ENCODE peak calls at places on chromosome 16, in ten cellular contexts. One of them, this sample, is unnamed. For H3K36me3, the result is how much of the 10 kb centered on the place peaks cover.

GRCh38 chr16:66427451-66427860 is 361 bp downstream of the BEAN1 start:
- DNase-seq in RWPE2: no peak
- DNase-seq in heart right ventricle: no peak
- DNase-seq in upper lobe of right lung: no peak
- DNase-seq in transverse colon: no peak
- DNase-seq in left ventricle myocardium inferior: no peak
- DNase-seq in MM.1S: no peak
- DNase-seq in testis: no peak
- DNase-seq in mucosa of descending colon: no peak
- DNase-seq in adrenal gland: no peak
- DNase-seq in this sample: no peak

GRCh38 chr16:10642964-10643363 is 51.8 kb downstream of the TEKT5 start:
- DNase-seq in mucosa of descending colon: no peak
- DNase-seq in testis: no peak
- DNase-seq in transverse colon: no peak
- DNase-seq in RWPE2: no peak
- DNase-seq in MM.1S: no peak
- DNase-seq in heart right ventricle: no peak
- DNase-seq in upper lobe of right lung: no peak
- DNase-seq in left ventricle myocardium inferior: no peak
- DNase-seq in adrenal gland: no peak
- DNase-seq in this sample: no peak

GRCh38 chr16:83727018-83727417 is 80.8 kb upstream of the HSBP1 start:
- DNase-seq in MM.1S: no peak
- DNase-seq in testis: peak
- DNase-seq in adrenal gland: no peak
- DNase-seq in transverse colon: no peak
- DNase-seq in heart right ventricle: no peak
- DNase-seq in upper lobe of right lung: no peak
- DNase-seq in left ventricle myocardium inferior: no peak
- DNase-seq in mucosa of descending colon: peak
- DNase-seq in RWPE2: no peak
- DNase-seq in this sample: no peak

GRCh38 chr16:61792194-61792904 is 243.9 kb downstream of the CDH8 start:
- DNase-seq in MM.1S: no peak
- DNase-seq in adrenal gland: no peak
- DNase-seq in left ventricle myocardium inferior: no peak
- DNase-seq in transverse colon: no peak
- DNase-seq in upper lobe of right lung: no peak
- DNase-seq in testis: no peak
- DNase-seq in heart right ventricle: no peak
- DNase-seq in mucosa of descending colon: no peak
- DNase-seq in RWPE2: no peak
- DNase-seq in this sample: no peak

GRCh38 chr16:64545769-64546168 is 576.1 kb downstream of the CDH11 start:
- DNase-seq in transverse colon: no peak
- DNase-seq in RWPE2: no peak
- DNase-seq in mucosa of descending colon: no peak
- DNase-seq in heart right ventricle: no peak
- DNase-seq in testis: no peak
- DNase-seq in left ventricle myocardium inferior: no peak
- DNase-seq in MM.1S: no peak
- DNase-seq in adrenal gland: no peak
- DNase-seq in upper lobe of right lung: no peak
- DNase-seq in this sample: no peak

GRCh38 chr16:66925322-66925840 is at the start of gene RRAD:
- DNase-seq in heart right ventricle: peak
- DNase-seq in RWPE2: no peak
- DNase-seq in transverse colon: peak
- DNase-seq in left ventricle myocardium inferior: peak
- DNase-seq in testis: peak
- DNase-seq in upper lobe of right lung: no peak
- DNase-seq in adrenal gland: peak
- DNase-seq in MM.1S: no peak
- DNase-seq in mucosa of descending colon: no peak
- DNase-seq in this sample: peak

GRCh38 chr16:57883480-57883879 is 81.2 kb upstream of the KIFC3 start:
- DNase-seq in upper lobe of right lung: no peak
- DNase-seq in MM.1S: no peak
- DNase-seq in mucosa of descending colon: no peak
- DNase-seq in transverse colon: no peak
- DNase-seq in RWPE2: no peak
- DNase-seq in heart right ventricle: no peak
- DNase-seq in adrenal gland: no peak
- DNase-seq in testis: no peak
- DNase-seq in left ventricle myocardium inferior: no peak
- DNase-seq in this sample: no peak

GRCh38 chr16:31167315-31167714 is 12.6 kb upstream of the FUS start:
- DNase-seq in adrenal gland: no peak
- DNase-seq in transverse colon: no peak
- DNase-seq in left ventricle myocardium inferior: no peak
- DNase-seq in upper lobe of right lung: no peak
- DNase-seq in testis: no peak
- DNase-seq in RWPE2: no peak
- DNase-seq in mucosa of descending colon: no peak
- DNase-seq in heart right ventricle: no peak
- DNase-seq in MM.1S: no peak
- DNase-seq in this sample: no peak

GRCh38 chr16:73161977-73162376 is 114.0 kb upstream of the ZFHX3 start:
- DNase-seq in heart right ventricle: no peak
- DNase-seq in transverse colon: no peak
- DNase-seq in testis: no peak
- DNase-seq in MM.1S: no peak
- DNase-seq in RWPE2: no peak
- DNase-seq in adrenal gland: no peak
- DNase-seq in mucosa of descending colon: no peak
- DNase-seq in left ventricle myocardium inferior: no peak
- DNase-seq in upper lobe of right lung: no peak
- DNase-seq in this sample: no peak

GRCh38 chr16:56469748-56470147 is 18.4 kb downstream of the OGFOD1 start:
- DNase-seq in transverse colon: no peak
- DNase-seq in upper lobe of right lung: no peak
- DNase-seq in mucosa of descending colon: no peak
- DNase-seq in testis: no peak
- DNase-seq in MM.1S: no peak
- DNase-seq in RWPE2: no peak
- DNase-seq in left ventricle myocardium inferior: no peak
- DNase-seq in heart right ventricle: no peak
- DNase-seq in adrenal gland: no peak
- DNase-seq in this sample: no peak

GRCh38 chr16:56468800-56469199 is 17.4 kb downstream of the OGFOD1 start:
- DNase-seq in left ventricle myocardium inferior: no peak
- DNase-seq in upper lobe of right lung: no peak
- DNase-seq in RWPE2: no peak
- DNase-seq in adrenal gland: no peak
- DNase-seq in heart right ventricle: no peak
- DNase-seq in mucosa of descending colon: no peak
- DNase-seq in transverse colon: no peak
- DNase-seq in MM.1S: no peak
- DNase-seq in testis: no peak
- DNase-seq in this sample: no peak

GRCh38 chr16:56475226-56475625 is 23.9 kb downstream of the OGFOD1 start:
- DNase-seq in RWPE2: no peak
- DNase-seq in testis: no peak
- DNase-seq in MM.1S: no peak
- DNase-seq in adrenal gland: no peak
- DNase-seq in mucosa of descending colon: no peak
- DNase-seq in upper lobe of right lung: no peak
- DNase-seq in heart right ventricle: no peak
- DNase-seq in left ventricle myocardium inferior: no peak
- DNase-seq in transverse colon: no peak
- DNase-seq in this sample: no peak

GRCh38 chr16:56470666-56471065 is 19.3 kb downstream of the OGFOD1 start:
- DNase-seq in mucosa of descending colon: no peak
- DNase-seq in testis: no peak
- DNase-seq in left ventricle myocardium inferior: no peak
- DNase-seq in upper lobe of right lung: no peak
- DNase-seq in RWPE2: no peak
- DNase-seq in heart right ventricle: no peak
- DNase-seq in adrenal gland: no peak
- DNase-seq in MM.1S: no peak
- DNase-seq in transverse colon: no peak
- DNase-seq in this sample: no peak

GRCh38 chr16:56470232-56470631 is 18.9 kb downstream of the OGFOD1 start:
- DNase-seq in adrenal gland: no peak
- DNase-seq in upper lobe of right lung: no peak
- DNase-seq in MM.1S: no peak
- DNase-seq in left ventricle myocardium inferior: no peak
- DNase-seq in RWPE2: no peak
- DNase-seq in testis: no peak
- DNase-seq in transverse colon: no peak
- DNase-seq in mucosa of descending colon: no peak
- DNase-seq in heart right ventricle: no peak
- DNase-seq in this sample: no peak
- H3K36me3 ChIP-seq in adrenal gland: half or more
- H3K36me3 ChIP-seq in upper lobe of right lung: half or more
- H3K36me3 ChIP-seq in MM.1S: under half
- H3K36me3 ChIP-seq in left ventricle myocardium inferior: half or more
- H3K36me3 ChIP-seq in RWPE2: half or more
- H3K36me3 ChIP-seq in testis: under half
- H3K36me3 ChIP-seq in transverse colon: under half
- H3K36me3 ChIP-seq in mucosa of descending colon: under half
- H3K36me3 ChIP-seq in heart right ventricle: half or more
- H3K36me3 ChIP-seq in this sample: under half

GRCh38 chr16:20939599-20939998 is 39.0 kb downstream of the LYRM1 start:
- DNase-seq in mucosa of descending colon: no peak
- DNase-seq in left ventricle myocardium inferior: no peak
- DNase-seq in upper lobe of right lung: no peak
- DNase-seq in heart right ventricle: no peak
- DNase-seq in adrenal gland: no peak
- DNase-seq in transverse colon: no peak
- DNase-seq in MM.1S: no peak
- DNase-seq in RWPE2: no peak
- DNase-seq in testis: no peak
- DNase-seq in this sample: no peak
- H3K36me3 ChIP-seq in mucosa of descending colon: under half
- H3K36me3 ChIP-seq in left ventricle myocardium inferior: under half
- H3K36me3 ChIP-seq in upper lobe of right lung: under half
- H3K36me3 ChIP-seq in heart right ventricle: under half
- H3K36me3 ChIP-seq in adrenal gland: under half
- H3K36me3 ChIP-seq in transverse colon: under half
- H3K36me3 ChIP-seq in MM.1S: under half
- H3K36me3 ChIP-seq in RWPE2: under half
- H3K36me3 ChIP-seq in testis: under half
- H3K36me3 ChIP-seq in this sample: under half

GRCh38 chr16:53147500-53148065 is 92.8 kb downstream of the CHD9 start:
- DNase-seq in heart right ventricle: no peak
- DNase-seq in MM.1S: no peak
- DNase-seq in testis: no peak
- DNase-seq in upper lobe of right lung: no peak
- DNase-seq in adrenal gland: no peak
- DNase-seq in left ventricle myocardium inferior: no peak
- DNase-seq in mucosa of descending colon: no peak
- DNase-seq in transverse colon: no peak
- DNase-seq in RWPE2: no peak
- DNase-seq in this sample: no peak
- H3K36me3 ChIP-seq in heart right ventricle: under half
- H3K36me3 ChIP-seq in MM.1S: under half
- H3K36me3 ChIP-seq in testis: under half
- H3K36me3 ChIP-seq in upper lobe of right lung: under half
- H3K36me3 ChIP-seq in adrenal gland: under half
- H3K36me3 ChIP-seq in left ventricle myocardium inferior: under half
- H3K36me3 ChIP-seq in mucosa of descending colon: under half
- H3K36me3 ChIP-seq in transverse colon: under half
- H3K36me3 ChIP-seq in RWPE2: under half
- H3K36me3 ChIP-seq in this sample: under half

GRCh38 chr16:4097826-4098240 is 18.4 kb downstream of the ADCY9 start:
- DNase-seq in transverse colon: no peak
- DNase-seq in heart right ventricle: no peak
- DNase-seq in RWPE2: no peak
- DNase-seq in MM.1S: no peak
- DNase-seq in left ventricle myocardium inferior: no peak
- DNase-seq in adrenal gland: no peak
- DNase-seq in testis: no peak
- DNase-seq in mucosa of descending colon: no peak
- DNase-seq in upper lobe of right lung: no peak
- DNase-seq in this sample: peak
- H3K36me3 ChIP-seq in transverse colon: under half
- H3K36me3 ChIP-seq in heart right ventricle: under half
- H3K36me3 ChIP-seq in RWPE2: under half
- H3K36me3 ChIP-seq in MM.1S: under half
- H3K36me3 ChIP-seq in left ventricle myocardium inferior: under half
- H3K36me3 ChIP-seq in adrenal gland: under half
- H3K36me3 ChIP-seq in testis: under half
- H3K36me3 ChIP-seq in mucosa of descending colon: under half
- H3K36me3 ChIP-seq in upper lobe of right lung: under half
- H3K36me3 ChIP-seq in this sample: under half

GRCh38 chr16:4654946-4655590 is 30.4 kb downstream of the MGRN1 start:
- DNase-seq in MM.1S: no peak
- DNase-seq in mucosa of descending colon: no peak
- DNase-seq in left ventricle myocardium inferior: no peak
- DNase-seq in testis: no peak
- DNase-seq in RWPE2: no peak
- DNase-seq in adrenal gland: no peak
- DNase-seq in upper lobe of right lung: no peak
- DNase-seq in heart right ventricle: no peak
- DNase-seq in transverse colon: no peak
- DNase-seq in this sample: no peak
- H3K36me3 ChIP-seq in MM.1S: under half
- H3K36me3 ChIP-seq in mucosa of descending colon: under half
- H3K36me3 ChIP-seq in left ventricle myocardium inferior: half or more
- H3K36me3 ChIP-seq in testis: under half
- H3K36me3 ChIP-seq in RWPE2: half or more
- H3K36me3 ChIP-seq in adrenal gland: half or more
- H3K36me3 ChIP-seq in upper lobe of right lung: half or more
- H3K36me3 ChIP-seq in heart right ventricle: half or more
- H3K36me3 ChIP-seq in transverse colon: under half
- H3K36me3 ChIP-seq in this sample: under half

DNA sequence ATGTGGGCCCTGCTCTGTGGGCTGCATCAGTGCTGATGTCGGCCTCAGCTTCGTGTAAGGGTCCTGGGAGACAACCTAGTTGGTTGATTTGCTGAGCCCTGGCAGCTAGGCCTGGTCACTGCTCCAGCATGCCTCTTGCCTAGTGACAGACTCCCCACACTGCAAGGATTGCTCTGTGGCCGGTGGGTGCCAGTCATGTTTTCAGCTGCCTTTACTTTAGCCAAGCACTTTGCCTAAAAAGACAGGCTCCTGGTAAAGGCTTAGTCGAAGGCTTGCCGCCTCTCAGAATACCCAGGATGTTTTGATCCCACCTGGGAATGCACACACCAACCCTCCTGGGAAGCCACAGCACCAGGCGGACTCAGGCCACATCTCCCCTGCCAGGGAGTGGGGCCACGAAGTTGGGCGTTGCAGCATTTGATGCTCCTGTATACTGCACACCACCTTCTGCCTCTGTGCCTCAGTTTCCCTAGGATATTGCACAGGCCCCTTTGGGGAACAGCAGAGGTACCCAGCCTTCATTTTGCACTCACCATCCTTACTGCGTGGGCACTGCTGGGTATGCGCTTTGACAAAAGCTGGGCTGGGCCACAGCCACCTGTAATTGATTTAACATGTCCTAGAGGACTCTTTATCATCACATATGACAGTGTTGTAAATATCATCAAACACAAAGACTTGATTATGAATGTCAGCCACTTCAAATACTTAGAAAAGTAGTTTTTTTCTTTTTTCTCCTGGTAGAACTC is 19.9 kb downstream of the GINS2 start:
- DNase-seq in left ventricle myocardium inferior: no peak
- DNase-seq in testis: no peak
- DNase-seq in adrenal gland: no peak
- DNase-seq in MM.1S: no peak
- DNase-seq in RWPE2: no peak
- DNase-seq in upper lobe of right lung: peak
- DNase-seq in transverse colon: no peak
- DNase-seq in mucosa of descending colon: no peak
- DNase-seq in heart right ventricle: no peak
- DNase-seq in this sample: no peak
- H3K36me3 ChIP-seq in left ventricle myocardium inferior: half or more
- H3K36me3 ChIP-seq in testis: under half
- H3K36me3 ChIP-seq in adrenal gland: half or more
- H3K36me3 ChIP-seq in MM.1S: under half
- H3K36me3 ChIP-seq in RWPE2: half or more
- H3K36me3 ChIP-seq in upper lobe of right lung: half or more
- H3K36me3 ChIP-seq in transverse colon: under half
- H3K36me3 ChIP-seq in mucosa of descending colon: under half
- H3K36me3 ChIP-seq in heart right ventricle: half or more
- H3K36me3 ChIP-seq in this sample: half or more